ENCODE peak calls at places on chromosomes 3 and 15, in six cellular contexts. L, V, U, M, C and K are unnamed samples.
A peak's percentile ranks its signal among the peaks of the same experiment; 100 is the strongest.

GRCh38 chr15:75460646-75461045 is 9.2 kb upstream of the SIN3A start:
- DNase-seq in L (no peak), V (no peak), U (no peak), M (no peak), C (no peak), K (no peak)

GRCh38 chr3:58124387-58124786 is 86.4 kb downstream of the DNASE1L3 start:
- DNase-seq in L (no peak), V (no peak), U (no peak), M (no peak), C (no peak), K (no peak)

GRCh38 chr15:101267320-101268104 is 9.8 kb downstream of the SELENOS start:
- DNase-seq in L (no peak), V (no peak), U (no peak), M (no peak), C (peak; percentile 72), K (no peak)

GRCh38 chr15:98126326-98127090 is 166.0 kb downstream of the ARRDC4 start:
- DNase-seq in L (no peak), V (no peak), U (no peak), M (no peak), C (no peak), K (no peak)

GRCh38 chr3:134445631-134446030 is 40.2 kb downstream of the ANAPC13 start:
- DNase-seq in L (no peak), V (no peak), U (no peak), M (no peak), C (no peak), K (no peak)

GRCh38 chr3:56868706-56869105 is 67.0 kb upstream of the ARHGEF3 start:
- DNase-seq in L (no peak), V (no peak), U (no peak), M (no peak), C (no peak), K (no peak)

GRCh38 chr3:171898192-171898591 is 55.0 kb downstream of the TMEM212 start:
- DNase-seq in L (no peak), V (no peak), U (no peak), M (no peak), C (no peak), K (no peak)

GRCh38 chr15:85485956-85486567 is 105.7 kb downstream of the AKAP13 start:
- DNase-seq in L (peak; percentile 72), V (no peak), U (no peak), M (no peak), C (no peak), K (peak; percentile 73)

GRCh38 chr3:78867409-78868372 is 900.1 kb downstream of the ROBO1 start:
- DNase-seq in L (no peak), V (no peak), U (no peak), M (no peak), C (no peak), K (no peak)

GRCh38 chr15:39381517-39381916 is 199.4 kb upstream of the THBS1 start:
- DNase-seq in L (no peak), V (no peak), U (no peak), M (no peak), C (no peak), K (no peak)

GRCh38 chr3:81726735-81727134 is 34.7 kb downstream of the GBE1 start:
- DNase-seq in L (no peak), V (no peak), U (no peak), M (peak; percentile 49), C (no peak), K (no peak)

GRCh38 chr3:47910777-47911440 is 105.3 kb downstream of the MAP4 start:
- DNase-seq in L (peak; percentile 15), V (no peak), U (no peak), M (no peak), C (no peak), K (no peak)

GRCh38 chr15:92124669-92125068 is 269.0 kb upstream of the ST8SIA2 start:
- DNase-seq in L (no peak), V (no peak), U (no peak), M (no peak), C (no peak), K (no peak)

GRCh38 chr15:68344600-68344999 is 67.1 kb downstream of the FEM1B start:
- DNase-seq in L (no peak), V (no peak), U (no peak), M (no peak), C (no peak), K (no peak)

GRCh38 chr3:124007186-124007585 is 15.3 kb upstream of the ROPN1 start:
- DNase-seq in L (no peak), V (no peak), U (no peak), M (no peak), C (no peak), K (no peak)

GRCh38 chr3:53026423-53027162 is 19.3 kb downstream of the SFMBT1 start:
- DNase-seq in L (no peak), V (no peak), U (no peak), M (no peak), C (no peak), K (no peak)

GRCh38 chr3:45546636-45547201 is 47.8 kb upstream of the LIMD1 start:
- DNase-seq in L (no peak), V (no peak), U (no peak), M (no peak), C (no peak), K (no peak)

GRCh38 chr3:134366221-134366927 is 7.9 kb downstream of the AMOTL2 start:
- DNase-seq in L (no peak), V (no peak), U (no peak), M (peak; percentile 54), C (no peak), K (no peak)

GRCh38 chr15:38297623-38298388 is 45.2 kb downstream of the SPRED1 start:
- DNase-seq in L (no peak), V (no peak), U (no peak), M (no peak), C (no peak), K (no peak)

GRCh38 chr3:36297195-36297594 is 83.1 kb upstream of the STAC start:
- DNase-seq in L (no peak), V (no peak), U (no peak), M (no peak), C (no peak), K (no peak)

GRCh38 chr3:159882784-159883779 is 105.6 kb upstream of the IL12A start:
- DNase-seq in L (no peak), V (peak; percentile 21), U (no peak), M (no peak), C (no peak), K (no peak)

GRCh38 chr15:63185206-63185605 is 4.2 kb upstream of the RAB8B start:
- DNase-seq in L (no peak), V (no peak), U (no peak), M (no peak), C (no peak), K (no peak)

GRCh38 chr15:48855501-48856440 is 22.2 kb upstream of the EID1 start:
- DNase-seq in L (peak; percentile 15), V (no peak), U (no peak), M (no peak), C (no peak), K (no peak)

GRCh38 chr3:71103430-71103881 is 480.1 kb downstream of the FOXP1 start:
- DNase-seq in L (no peak), V (no peak), U (peak; percentile 66), M (no peak), C (no peak), K (no peak)

DNA sequence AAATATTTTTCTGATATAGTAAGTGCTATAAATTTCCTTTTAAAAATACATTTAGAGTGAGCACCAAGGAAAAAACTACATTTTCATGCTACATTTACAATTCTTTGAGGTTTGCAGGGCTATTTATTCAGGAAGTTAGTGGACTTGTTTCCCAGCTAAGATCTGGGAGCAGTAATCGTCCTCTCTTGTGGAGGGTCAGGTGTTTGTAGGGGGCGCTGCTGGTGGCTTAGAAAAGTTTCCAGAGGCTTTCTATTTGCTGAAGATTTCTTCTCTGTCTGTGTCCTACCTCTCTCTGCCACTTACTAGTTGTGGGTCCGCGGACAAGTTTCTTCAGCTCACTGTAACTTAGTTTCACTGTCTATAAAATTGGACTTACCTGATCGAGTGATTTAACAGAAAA is 163.9 kb downstream of the PEX5L start:
- DNase-seq in L (no peak), V (no peak), U (no peak), M (no peak), C (no peak), K (no peak)
- TF ChIP-seq CTCF in L (no peak), V (no peak), U (no peak), M (no peak), C (no peak), K (no peak)

DNA sequence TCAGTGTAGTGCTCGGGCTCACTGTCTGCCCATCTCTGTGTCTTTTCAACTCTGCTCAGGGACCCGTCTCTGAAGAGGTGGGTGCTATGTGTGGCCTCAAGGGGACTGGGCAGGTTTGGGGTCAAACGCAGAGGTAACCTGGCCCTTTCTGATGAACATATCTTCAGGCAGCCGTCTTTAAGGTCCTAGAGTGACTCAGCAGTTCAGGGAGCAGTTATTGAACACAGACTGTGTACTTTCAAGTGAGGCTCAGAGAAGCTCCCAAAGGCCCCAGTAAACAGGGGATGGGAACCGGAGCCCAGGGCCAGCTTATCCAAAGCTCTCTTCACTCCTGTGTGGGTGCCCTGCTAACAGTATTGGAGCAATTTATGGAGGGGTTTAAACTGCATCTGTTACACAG is 73.1 kb downstream of the WDR76 start:
- DNase-seq in L (no peak), V (no peak), U (no peak), M (no peak), C (no peak), K (no peak)
- TF ChIP-seq CTCF in L (no peak), V (no peak), U (no peak), M (no peak), C (no peak), K (no peak)

GRCh38 chr3:54243960-54244359 is 121.6 kb downstream of the CACNA2D3 start:
- DNase-seq in L (no peak), V (no peak), U (no peak), M (no peak), C (no peak), K (no peak)

GRCh38 chr3:54237788-54238502 is 115.6 kb downstream of the CACNA2D3 start:
- DNase-seq in L (no peak), V (no peak), U (no peak), M (no peak), C (no peak), K (no peak)

GRCh38 chr3:54240319-54240718 is 118.0 kb downstream of the CACNA2D3 start:
- DNase-seq in L (no peak), V (no peak), U (no peak), M (no peak), C (no peak), K (no peak)

DNA sequence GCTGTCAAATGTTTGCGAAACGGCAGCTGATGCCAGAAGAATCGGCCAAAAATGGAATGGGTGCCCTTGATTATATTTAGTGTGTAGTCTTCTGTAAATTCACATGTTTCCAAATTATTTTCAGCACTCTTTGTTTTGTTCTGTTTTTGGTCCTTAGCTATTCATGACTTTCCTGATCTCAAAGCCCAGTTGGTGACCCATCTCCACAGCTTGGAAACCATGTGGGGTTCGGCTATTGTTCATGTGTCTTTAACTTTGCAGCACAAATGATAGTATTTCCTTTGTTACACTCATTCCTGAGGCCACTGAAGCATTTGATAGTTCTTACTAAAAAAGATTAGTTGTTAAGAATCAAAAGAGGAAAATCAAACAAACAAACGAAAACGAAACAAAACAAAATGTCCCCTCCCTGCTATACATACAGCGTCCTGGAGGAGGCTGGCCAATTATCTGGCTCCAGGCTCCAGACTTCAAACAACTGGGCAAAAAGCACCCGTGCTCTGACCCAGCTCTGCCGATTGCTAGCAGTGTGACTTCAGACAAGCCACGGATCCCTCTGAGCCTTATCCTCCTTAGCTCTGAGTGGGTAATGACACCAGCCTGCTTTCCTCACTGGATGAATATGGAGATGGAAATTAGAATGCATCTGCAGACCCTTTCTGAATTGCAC is 121.0 kb downstream of the CACNA2D3 start:
- DNase-seq in L (peak; percentile 41), V (no peak), U (no peak), M (no peak), C (peak; percentile 36), K (no peak)
- TF ChIP-seq CTCF in L (no peak), V (no peak), U (no peak), M (no peak), C (peak; percentile 17), K (no peak)

GRCh38 chr3:85801955-85802354 is 843.2 kb downstream of the CADM2 start:
- DNase-seq in L (peak; percentile 14), V (no peak), U (no peak), M (no peak), C (no peak), K (no peak)
- TF ChIP-seq CTCF in L (peak; percentile 43), V (no peak), U (peak; percentile 26), M (no peak), C (peak; percentile 48), K (no peak)